ENCODE peak calls at places on chromosomes 12 and 14, in five cellular contexts. I, E, S, H and J are unnamed samples.

GRCh38 chr12:27480031-27480430 is 33.5 kb downstream of the SMCO2 start:
- DNase-seq in I (no peak), E (no peak), S (no peak), H (no peak), J (no peak)

GRCh38 chr12:69738351-69739286 is at the start of gene RAB3IP:
- DNase-seq in I (peak; percentile 95), E (peak; percentile 76), S (peak; percentile 91), H (peak; percentile 96), J (peak; percentile 73)

GRCh38 chr12:103423061-103423473 is 72.7 kb downstream of the C12orf42 start:
- DNase-seq in I (no peak), E (no peak), S (no peak), H (no peak), J (no peak)

GRCh38 chr14:77598366-77599050 is 17.9 kb downstream of the SPTLC2 start:
- DNase-seq in I (peak; percentile 14), E (no peak), S (no peak), H (no peak), J (no peak)

GRCh38 chr12:130156652-130157275 is 5.5 kb upstream of the FZD10 start:
- DNase-seq in I (no peak), E (no peak), S (no peak), H (no peak), J (no peak)

GRCh38 chr12:13857750-13858149 is 123.7 kb downstream of the GRIN2B start:
- DNase-seq in I (no peak), E (no peak), S (no peak), H (no peak), J (no peak)

GRCh38 chr14:30355431-30355913 is 203.5 kb upstream of the G2E3 start:
- DNase-seq in I (peak; percentile 45), E (no peak), S (no peak), H (no peak), J (no peak)

GRCh38 chr14:34013714-34014055 is 62.8 kb upstream of the EGLN3 start:
- DNase-seq in I (no peak), E (no peak), S (no peak), H (no peak), J (no peak)

GRCh38 chr12:24364921-24365320 is 415.5 kb upstream of the SOX5 start:
- DNase-seq in I (no peak), E (no peak), S (no peak), H (no peak), J (no peak)

GRCh38 chr12:47560408-47560807 is 145.4 kb downstream of the RPAP3 start:
- DNase-seq in I (no peak), E (no peak), S (no peak), H (no peak), J (no peak)

GRCh38 chr12:56129210-56129691 is 1.2 kb downstream of the ESYT1 start:
- DNase-seq in I (peak; percentile 59), E (peak; percentile 51), S (peak; percentile 62), H (peak; percentile 76), J (no peak)

GRCh38 chr12:122960193-122960569 is 6.1 kb downstream of the ABCB9 start:
- DNase-seq in I (no peak), E (no peak), S (no peak), H (no peak), J (no peak)

GRCh38 chr14:39423793-39424192 is 8.4 kb downstream of the FBXO33 start:
- DNase-seq in I (no peak), E (no peak), S (no peak), H (no peak), J (no peak)

GRCh38 chr12:55407866-55408265 is 7.5 kb downstream of the OR6C65 start:
- DNase-seq in I (no peak), E (no peak), S (no peak), H (no peak), J (no peak)

GRCh38 chr14:71089974-71090373 is 182.7 kb downstream of the PCNX1 start:
- DNase-seq in I (no peak), E (no peak), S (no peak), H (no peak), J (no peak)

GRCh38 chr14:98593361-98593761 is 678.6 kb downstream of the BCL11B start:
- DNase-seq in I (no peak), E (no peak), S (no peak), H (no peak), J (no peak)

GRCh38 chr14:30990766-30991165 is 34.7 kb upstream of the AP4S1 start:
- DNase-seq in I (no peak), E (no peak), S (no peak), H (no peak), J (no peak)

GRCh38 chr12:41190360-41190759 is 2.2 kb downstream of the PDZRN4 start:
- DNase-seq in I (no peak), E (peak; percentile 34), S (peak; percentile 44), H (peak; percentile 38), J (no peak)

GRCh38 chr12:104668274-104668718 is 211.5 kb downstream of the CHST11 start:
- DNase-seq in I (no peak), E (no peak), S (no peak), H (peak; percentile 74), J (no peak)

GRCh38 chr12:99768758-99769157 is 121.2 kb downstream of the GARIN6 start:
- DNase-seq in I (no peak), E (no peak), S (no peak), H (no peak), J (no peak)

GRCh38 chr12:109653896-109654295 is 59.7 kb upstream of the FAM222A start:
- DNase-seq in I (no peak), E (no peak), S (no peak), H (no peak), J (no peak)

GRCh38 chr12:57823131-57823907 is 4.8 kb upstream of the AVIL start:
- DNase-seq in I (no peak), E (no peak), S (no peak), H (no peak), J (no peak)

GRCh38 chr12:6554168-6554989 is 1.5 kb downstream of the IFFO1 start:
- DNase-seq in I (peak; percentile 75), E (peak; percentile 80), S (peak; percentile 57), H (peak; percentile 89), J (peak; percentile 62)

GRCh38 chr12:42119085-42119633 is 25.5 kb downstream of the GXYLT1 start:
- DNase-seq in I (no peak), E (peak; percentile 44), S (peak; percentile 29), H (no peak), J (no peak)

GRCh38 chr12:89669197-89669596 is 39.4 kb downstream of the ATP2B1 start:
- DNase-seq in I (no peak), E (no peak), S (no peak), H (no peak), J (no peak)

GRCh38 chr12:53265783-53266182 is 2.3 kb upstream of the ESPL1 start:
- DNase-seq in I (no peak), E (no peak), S (peak; percentile 69), H (no peak), J (no peak)

GRCh38 chr14:45679852-45680251 is 426.9 kb upstream of the MIS18BP1 start:
- DNase-seq in I (no peak), E (peak; percentile 81), S (peak; percentile 95), H (no peak), J (peak; percentile 15)

GRCh38 chr12:44248436-44248835 is 412.6 kb downstream of the TMEM117 start:
- DNase-seq in I (no peak), E (no peak), S (no peak), H (no peak), J (no peak)

GRCh38 chr12:123150804-123151678 is at the start of gene PITPNM2:
- DNase-seq in I (peak; percentile 52), E (peak; percentile 41), S (peak; percentile 69), H (peak; percentile 92), J (no peak)

GRCh38 chr14:84080961-84081360 is 1449.0 kb upstream of the FLRT2 start:
- DNase-seq in I (no peak), E (peak; percentile 9), S (peak; percentile 53), H (no peak), J (no peak)

GRCh38 chr12:105740970-105741725 is 397.6 kb downstream of the NUAK1 start:
- DNase-seq in I (no peak), E (peak; percentile 66), S (peak; percentile 42), H (peak; percentile 11), J (no peak)

GRCh38 chr12:114692558-114693531 is 8.9 kb upstream of the TBX3 start:
- DNase-seq in I (no peak), E (no peak), S (peak; percentile 72), H (peak; percentile 80), J (no peak)

GRCh38 chr14:77184396-77185092 is 2.9 kb downstream of the TMEM63C start:
- DNase-seq in I (peak; percentile 9), E (no peak), S (peak; percentile 18), H (peak; percentile 65), J (no peak)

GRCh38 chr14:96739511-96739910 is 57.7 kb upstream of the VRK1 start:
- DNase-seq in I (no peak), E (no peak), S (no peak), H (no peak), J (no peak)

GRCh38 chr14:60646202-60646886 is 2.9 kb downstream of the SIX1 start:
- DNase-seq in I (no peak), E (no peak), S (peak; percentile 45), H (no peak), J (no peak)
- TF ChIP-seq EZH2 in I (no peak), E (no peak), S (no peak), H (no peak), J (no peak)

GRCh38 chr14:90276627-90277367 is 20.4 kb downstream of the PSMC1 start:
- DNase-seq in I (no peak), E (no peak), S (peak; percentile 13), H (no peak), J (no peak)
- TF ChIP-seq CTCF in I (no peak), E (no peak), S (no peak), H (no peak), J (no peak)

GRCh38 chr14:94175403-94176146 is 1.5 kb downstream of the PPP4R4 start:
- DNase-seq in I (no peak), E (no peak), S (no peak), H (no peak), J (no peak)
- TF ChIP-seq EZH2 in I (no peak), E (peak; percentile 61), S (no peak), H (peak; percentile 74), J (no peak)

GRCh38 chr14:23054000-23054811 is 3.1 kb downstream of the CDH24 start:
- DNase-seq in I (no peak), E (no peak), S (no peak), H (no peak), J (no peak)
- TF ChIP-seq CTCF in I (no peak), E (peak; percentile 24), S (peak; percentile 28), H (peak; percentile 11), J (peak; percentile 33)

GRCh38 chr12:49903351-49903699 is 375 bp downstream of the FAIM2 start:
- DNase-seq in I (no peak), E (no peak), S (no peak), H (no peak), J (no peak)
- TF ChIP-seq EZH2 in I (no peak), E (no peak), S (no peak), H (no peak), J (no peak)

GRCh38 chr12:15444523-15444922 is 122.2 kb downstream of the PTPRO start:
- DNase-seq in I (no peak), E (no peak), S (no peak), H (no peak), J (no peak)
- TF ChIP-seq CTCF in I (no peak), E (no peak), S (no peak), H (no peak), J (no peak)